ENCODE peak calls at places on chromosome 16, in six cellular contexts. X, W, I, P, N and A are unnamed samples.

GRCh38 chr16:79468236-79468635 is 132.3 kb downstream of the MAF start:
- DNase-seq in W (no peak), P (no peak), I (no peak), X (no peak), N (no peak), A (no peak)

GRCh38 chr16:24999856-25000447 is 15.2 kb downstream of the ARHGAP17 start:
- DNase-seq in I (no peak), N (no peak), X (no peak), P (no peak), W (no peak), A (no peak)

GRCh38 chr16:2819939-2820835 is 3.1 kb downstream of the PRSS21 start:
- DNase-seq in X (no peak), P (no peak), W (no peak), N (no peak), I (no peak), A (no peak)

GRCh38 chr16:81713295-81713772 is 65.8 kb upstream of the PLCG2 start:
- DNase-seq in X (no peak), P (no peak), N (no peak), W (no peak), I (no peak), A (no peak)

GRCh38 chr16:83579431-83579830 is 228.3 kb upstream of the HSBP1 start:
- DNase-seq in W (no peak), N (no peak), P (no peak), X (no peak), I (no peak), A (no peak)

GRCh38 chr16:5252800-5253199 is 155.2 kb upstream of the EEF2KMT start:
- DNase-seq in X (no peak), P (no peak), W (no peak), N (no peak), I (no peak), A (no peak)

GRCh38 chr16:50395763-50396710 is 27.2 kb upstream of the BRD7 start:
- DNase-seq in W (peak; percentile 22), N (no peak), P (no peak), X (peak; percentile 55), I (no peak), A (peak; percentile 43)

GRCh38 chr16:64308721-64309120 is 813.1 kb downstream of the CDH11 start:
- DNase-seq in X (no peak), W (no peak), I (no peak), N (no peak), P (no peak), A (no peak)

GRCh38 chr16:3474136-3474779 is 21.0 kb downstream of the C16orf90 start:
- DNase-seq in N (no peak), W (no peak), I (no peak), P (no peak), X (no peak), A (no peak)

GRCh38 chr16:85205747-85206471 is 93.6 kb upstream of the CIBAR2 start:
- DNase-seq in X (no peak), P (no peak), N (no peak), I (no peak), W (no peak), A (no peak)

GRCh38 chr16:27367463-27368357 is 34.3 kb upstream of the IL21R start:
- DNase-seq in P (no peak), N (peak; percentile 72), X (peak; percentile 83), I (peak; percentile 93), W (peak; percentile 78), A (peak; percentile 84)

GRCh38 chr16:25366078-25366477 is 108.4 kb upstream of the ZKSCAN2 start:
- DNase-seq in N (no peak), P (no peak), I (no peak), W (no peak), X (no peak), A (no peak)

GRCh38 chr16:89350701-89351380 is 133.3 kb downstream of the ZNF778 start:
- DNase-seq in W (no peak), N (no peak), P (no peak), X (no peak), I (no peak), A (no peak)

GRCh38 chr16:4298761-4299522 is 16.9 kb upstream of the GLIS2 start:
- DNase-seq in P (no peak), X (no peak), W (peak; percentile 87), I (no peak), N (no peak), A (no peak)

GRCh38 chr16:27366687-27367462 is 35.1 kb upstream of the IL21R start:
- DNase-seq in I (peak; percentile 25), N (no peak), W (no peak), X (peak; percentile 60), P (no peak), A (no peak)

DNA sequence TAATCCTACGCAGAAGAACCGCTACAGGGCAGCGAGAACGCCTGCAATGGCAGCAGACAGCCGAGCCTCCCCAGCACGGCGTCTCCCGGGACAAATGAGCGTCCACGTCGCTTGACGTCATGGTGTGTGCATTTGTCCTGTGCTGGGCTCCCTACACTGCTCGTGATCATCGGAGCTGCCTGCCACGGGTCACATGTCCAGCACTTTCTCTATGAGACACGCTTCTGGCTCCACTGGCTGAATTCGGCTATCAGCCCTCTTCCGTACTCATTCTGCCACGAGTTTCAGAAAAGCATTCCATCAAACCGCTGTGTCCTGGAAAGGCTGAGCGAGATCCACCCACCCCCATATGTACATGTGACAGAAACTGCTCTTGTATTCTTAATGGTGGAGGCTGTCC is 28.4 kb upstream of the SHCBP1 start:
- DNase-seq in X (no peak), W (no peak), I (no peak), N (no peak), P (no peak), A (no peak)
- H3K4me3 ChIP-seq in X (no peak overlapping the region), W (no peak overlapping the region), I (no peak overlapping the region), N (no peak overlapping the region), P (no peak overlapping the region), A (no peak overlapping the region)

GRCh38 chr16:86534779-86535605 is 20.0 kb downstream of the MTHFSD start:
- DNase-seq in I (no peak), P (no peak), X (no peak), W (no peak), N (no peak), A (no peak)

GRCh38 chr16:86531641-86532525 is 21.6 kb downstream of the FOXF1 start:
- DNase-seq in N (no peak), I (no peak), W (no peak), P (no peak), X (no peak), A (no peak)

GRCh38 chr16:86532526-86532815 is 22.1 kb downstream of the FOXF1 start:
- DNase-seq in N (no peak), I (no peak), W (no peak), P (no peak), X (no peak), A (no peak)

GRCh38 chr16:86533076-86533475 is 22.0 kb downstream of the MTHFSD start:
- DNase-seq in W (no peak), N (no peak), P (no peak), X (no peak), I (no peak), A (no peak)

DNA sequence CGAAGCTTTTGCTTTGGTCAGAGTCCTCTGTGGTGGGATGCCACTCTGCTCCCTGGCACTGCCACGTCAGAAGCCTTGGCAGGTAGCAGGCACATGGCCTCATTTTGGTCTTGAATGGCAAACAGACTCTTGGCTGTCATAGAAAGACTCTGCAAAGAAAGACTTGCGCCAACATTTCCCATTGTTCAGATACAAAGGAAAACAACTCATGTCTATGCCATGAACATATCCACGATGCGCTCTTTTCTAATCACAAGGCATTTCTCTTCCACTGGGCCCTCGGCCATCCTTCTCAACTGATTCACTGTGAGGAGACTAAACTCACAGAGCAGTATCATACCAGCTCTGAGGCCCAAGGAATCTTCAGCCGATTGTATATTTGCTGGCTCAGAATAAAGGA is 21.1 kb downstream of the MTHFSD start:
- DNase-seq in I (no peak), X (no peak), P (no peak), N (no peak), W (no peak), A (no peak)
- TF ChIP-seq CTCF in I (no peak), X (no peak), P (no peak), N (no peak), W (no peak), A (no peak)

GRCh38 chr16:73063854-73064226 is 15.9 kb upstream of the ZFHX3 start:
- DNase-seq in W (no peak), X (no peak), P (no peak), N (no peak), I (no peak), A (no peak)
- H3K4me3 ChIP-seq in W (no peak overlapping the region), X (no peak overlapping the region), P (peak overlapping the region; percentile 42), N (peak overlapping the region; percentile 52), I (no peak overlapping the region), A (no peak overlapping the region)

GRCh38 chr16:86354641-86355040 is 155.7 kb upstream of the FOXF1 start:
- DNase-seq in P (no peak), N (no peak), X (no peak), I (no peak), W (no peak), A (no peak)

GRCh38 chr16:86353934-86354333 is 156.4 kb upstream of the FOXF1 start:
- DNase-seq in P (no peak), X (no peak), N (no peak), I (no peak), W (no peak), A (no peak)

GRCh38 chr16:86351041-86351784 is 159.1 kb upstream of the FOXF1 start:
- DNase-seq in P (no peak), W (no peak), I (no peak), N (no peak), X (no peak), A (no peak)

GRCh38 chr16:86355114-86355513 is 155.2 kb upstream of the FOXF1 start:
- DNase-seq in I (no peak), W (no peak), N (no peak), P (no peak), X (no peak), A (no peak)

DNA sequence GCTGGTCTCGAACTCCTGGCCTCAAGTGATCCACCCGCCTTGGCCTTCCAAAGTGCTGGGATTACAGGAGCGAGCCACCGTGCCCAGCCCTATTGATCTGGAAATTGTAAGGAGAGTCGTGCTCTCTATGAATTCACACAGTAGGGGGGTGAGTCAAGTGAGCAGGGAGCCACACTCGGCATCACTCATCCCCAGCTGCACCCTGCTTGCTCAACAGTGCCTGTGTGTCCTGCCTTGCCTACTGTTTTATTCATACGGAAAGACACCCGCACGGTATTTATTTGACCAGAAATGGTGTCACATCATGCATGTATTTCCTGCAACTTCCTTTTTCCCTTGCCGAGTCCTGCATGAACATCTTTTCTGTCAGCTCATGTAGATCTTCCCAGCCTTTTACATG is 157.1 kb upstream of the FOXF1 start:
- DNase-seq in N (no peak), P (no peak), X (no peak), I (no peak), W (no peak), A (no peak)
- TF ChIP-seq CTCF in N (no peak), P (no peak), X (no peak), I (no peak), W (no peak), A (no peak)

DNA sequence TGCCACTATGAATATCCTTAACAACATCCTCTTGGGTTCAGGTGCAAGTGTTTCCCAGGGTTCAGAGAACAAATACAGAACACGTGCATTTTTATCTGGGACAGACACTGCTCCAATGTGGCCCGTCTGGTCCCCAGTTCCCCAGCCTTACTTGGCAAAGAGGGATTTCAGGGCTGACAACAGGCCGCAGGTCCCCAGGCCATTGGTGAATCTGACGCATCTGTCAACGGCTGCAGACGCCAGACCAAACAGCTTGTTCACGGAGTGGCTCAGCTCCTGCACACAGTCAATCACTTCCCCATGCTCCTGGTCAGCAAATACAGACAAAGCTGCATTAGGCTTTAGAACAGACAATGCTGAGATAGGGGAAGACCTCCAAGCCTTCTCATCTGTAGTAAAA is 36.2 kb downstream of the COG7 start:
- DNase-seq in P (no peak), W (no peak), I (no peak), X (no peak), N (no peak), A (no peak)
- H3K4me3 ChIP-seq in P (no peak overlapping the region), W (no peak overlapping the region), I (no peak overlapping the region), X (no peak overlapping the region), N (no peak overlapping the region), A (no peak overlapping the region)

GRCh38 chr16:77223184-77223583 is 24.0 kb downstream of the SYCE1L start:
- DNase-seq in I (peak; percentile 16), X (no peak), W (no peak), P (no peak), N (no peak), A (no peak)
- TF ChIP-seq CTCF in I (peak; percentile 68), X (peak; percentile 44), W (no peak), P (peak; percentile 23), N (no peak), A (peak; percentile 55)